ENCODE peak calls at places on chromosomes 12 and 14, in ten cellular contexts. H, P, O, S, I, C, L, Y, E and G are unnamed samples.

GRCh38 chr12:54586620-54587019 is 1.8 kb downstream of the PPP1R1A start:
- DNase-seq in H (no peak), P (no peak), O (no peak), S (no peak), I (no peak), C (no peak), L (no peak), Y (no peak), E (no peak), G (no peak)

GRCh38 chr12:109726511-109727038 is 12.9 kb downstream of the FAM222A start:
- DNase-seq in H (no peak), P (no peak), O (no peak), S (no peak), I (no peak), C (peak; percentile 25), L (no peak), Y (no peak), E (no peak), G (no peak)

GRCh38 chr12:53123578-53124351 is 20.5 kb downstream of the SOAT2 start:
- DNase-seq in H (peak; percentile 58), P (no peak), O (no peak), S (no peak), I (no peak), C (no peak), L (no peak), Y (no peak), E (no peak), G (no peak)

GRCh38 chr12:68560823-68561422 is 49.8 kb upstream of the RAP1B start:
- DNase-seq in H (peak; percentile 27), P (no peak), O (no peak), S (no peak), I (no peak), C (no peak), L (no peak), Y (no peak), E (no peak), G (no peak)

GRCh38 chr12:94710933-94711332 is 60.6 kb upstream of the TMCC3 start:
- DNase-seq in H (peak; percentile 4), P (no peak), O (no peak), S (no peak), I (no peak), C (no peak), L (no peak), Y (peak; percentile 25), E (peak; percentile 29), G (no peak)

GRCh38 chr14:74630881-74631690 is 19.0 kb upstream of the LTBP2 start:
- DNase-seq in H (peak; percentile 69), P (no peak), O (peak; percentile 43), S (no peak), I (no peak), C (no peak), L (no peak), Y (no peak), E (no peak), G (no peak)

GRCh38 chr12:82672811-82673495 is 13.8 kb upstream of the TMTC2 start:
- DNase-seq in H (no peak), P (no peak), O (no peak), S (no peak), I (no peak), C (no peak), L (no peak), Y (no peak), E (no peak), G (no peak)

GRCh38 chr12:49059063-49059384 is 1.6 kb downstream of the KMT2D start:
- DNase-seq in H (no peak), P (no peak), O (no peak), S (no peak), I (no peak), C (no peak), L (no peak), Y (no peak), E (no peak), G (no peak)

DNA sequence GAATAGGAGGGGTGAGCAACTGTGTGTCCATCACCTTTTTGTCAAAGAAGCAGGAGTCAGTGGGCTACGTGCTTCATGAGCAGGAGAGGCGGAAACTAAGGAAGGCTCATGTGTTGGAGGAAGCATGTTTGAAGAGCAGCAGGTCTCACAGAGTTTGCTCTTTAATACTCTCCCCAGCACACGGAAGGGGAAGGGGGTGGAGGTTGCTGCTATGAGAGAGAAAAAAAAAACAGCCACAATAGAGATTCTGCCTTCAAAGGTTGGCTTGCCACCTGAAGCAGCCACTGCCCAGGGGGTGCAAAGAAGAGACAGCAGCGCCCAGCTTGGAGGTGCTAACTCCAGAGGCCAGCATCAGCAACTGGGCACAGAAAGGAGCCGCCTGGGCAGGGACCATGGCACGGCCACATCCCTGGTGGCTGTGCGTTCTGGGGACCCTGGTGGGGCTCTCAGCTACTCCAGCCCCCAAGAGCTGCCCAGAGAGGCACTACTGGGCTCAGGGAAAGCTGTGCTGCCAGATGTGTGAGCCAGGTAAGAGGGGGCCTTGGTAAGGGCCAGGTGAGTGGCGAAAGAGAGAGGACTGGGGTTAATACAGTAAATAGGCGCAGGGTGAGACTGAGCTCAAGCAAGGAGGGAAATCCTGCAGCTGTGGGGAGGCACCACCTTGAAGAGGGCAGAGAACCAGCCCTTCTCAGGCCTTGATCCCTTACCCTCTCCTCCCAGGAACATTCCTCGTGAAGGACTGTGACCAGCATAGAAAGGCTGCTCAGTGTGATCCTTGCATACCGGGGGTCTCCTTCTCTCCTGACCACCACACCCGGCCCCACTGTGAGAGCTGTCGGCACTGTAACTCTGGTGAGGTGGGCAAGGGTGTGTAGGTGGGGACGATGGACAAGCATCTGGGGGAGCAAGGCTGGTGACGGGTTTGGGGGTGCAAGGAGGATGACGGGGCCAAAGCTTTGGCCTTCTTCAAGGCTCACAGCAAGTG is at the start of gene CD27:
- DNase-seq in H (no peak), P (no peak), O (no peak), S (no peak), I (no peak), C (no peak), L (no peak), Y (no peak), E (no peak), G (no peak)
- TF ChIP-seq POLR2A in H (no peak), P (no peak), O (no peak), S (no peak), I (no peak), C (no peak), L (peak; percentile 56), Y (no peak), E (no peak), G (no peak)

GRCh38 chr14:59346796-59347510 is 118.2 kb downstream of the GPR135 start:
- DNase-seq in H (peak; percentile 52), P (no peak), O (no peak), S (no peak), I (no peak), C (no peak), L (no peak), Y (no peak), E (no peak), G (no peak)

GRCh38 chr14:59346329-59346728 is 118.9 kb downstream of the GPR135 start:
- DNase-seq in H (no peak), P (no peak), O (no peak), S (no peak), I (no peak), C (no peak), L (no peak), Y (no peak), E (no peak), G (no peak)

GRCh38 chr14:59342516-59343484 is 122.4 kb downstream of the GPR135 start:
- DNase-seq in H (no peak), P (no peak), O (no peak), S (no peak), I (no peak), C (peak; percentile 68), L (no peak), Y (no peak), E (no peak), G (no peak)

GRCh38 chr14:59343585-59343984 is 121.6 kb downstream of the GPR135 start:
- DNase-seq in H (no peak), P (no peak), O (no peak), S (no peak), I (no peak), C (peak; percentile 56), L (no peak), Y (no peak), E (no peak), G (no peak)

DNA sequence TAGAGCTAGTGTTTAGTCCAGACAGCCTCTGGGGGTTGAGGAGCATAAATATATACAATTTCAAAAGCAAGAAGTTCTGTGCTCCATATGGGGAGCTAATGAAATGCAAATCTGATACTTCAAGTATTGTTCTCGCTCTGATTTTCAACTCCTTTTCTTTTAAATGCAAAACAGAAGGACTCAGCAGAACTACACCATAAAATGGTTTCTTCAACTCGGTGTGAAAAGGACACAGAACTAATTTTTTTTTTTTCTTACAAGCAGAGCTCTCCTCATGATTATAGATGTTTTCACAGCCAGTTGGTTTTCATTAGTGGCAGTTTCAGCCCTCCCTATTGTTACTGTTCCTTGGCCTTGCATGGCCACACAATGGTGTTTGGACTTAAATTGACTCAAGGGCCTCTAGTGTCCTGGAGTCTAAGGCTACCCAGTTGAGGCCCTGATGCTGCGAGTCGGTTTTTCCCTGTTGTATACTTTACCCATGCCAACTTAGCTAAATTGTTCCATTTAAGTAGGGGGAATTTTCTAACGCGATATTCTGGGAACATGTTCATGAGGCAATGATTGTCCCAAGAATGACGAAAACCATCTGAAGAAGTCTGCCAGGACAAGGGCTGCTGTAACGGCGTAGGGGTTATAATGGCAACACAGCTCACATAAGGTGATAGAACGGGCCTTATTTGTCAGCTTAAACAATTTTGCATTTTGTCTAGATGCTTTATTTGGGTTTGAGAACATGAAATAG is 120.3 kb downstream of the GPR135 start:
- DNase-seq in H (no peak), P (no peak), O (no peak), S (no peak), I (no peak), C (no peak), L (no peak), Y (no peak), E (no peak), G (no peak)
- TF ChIP-seq CTCF in H (no peak), P (no peak), O (no peak), S (no peak), I (no peak), C (no peak), L (no peak), Y (no peak), E (no peak), G (no peak)

DNA sequence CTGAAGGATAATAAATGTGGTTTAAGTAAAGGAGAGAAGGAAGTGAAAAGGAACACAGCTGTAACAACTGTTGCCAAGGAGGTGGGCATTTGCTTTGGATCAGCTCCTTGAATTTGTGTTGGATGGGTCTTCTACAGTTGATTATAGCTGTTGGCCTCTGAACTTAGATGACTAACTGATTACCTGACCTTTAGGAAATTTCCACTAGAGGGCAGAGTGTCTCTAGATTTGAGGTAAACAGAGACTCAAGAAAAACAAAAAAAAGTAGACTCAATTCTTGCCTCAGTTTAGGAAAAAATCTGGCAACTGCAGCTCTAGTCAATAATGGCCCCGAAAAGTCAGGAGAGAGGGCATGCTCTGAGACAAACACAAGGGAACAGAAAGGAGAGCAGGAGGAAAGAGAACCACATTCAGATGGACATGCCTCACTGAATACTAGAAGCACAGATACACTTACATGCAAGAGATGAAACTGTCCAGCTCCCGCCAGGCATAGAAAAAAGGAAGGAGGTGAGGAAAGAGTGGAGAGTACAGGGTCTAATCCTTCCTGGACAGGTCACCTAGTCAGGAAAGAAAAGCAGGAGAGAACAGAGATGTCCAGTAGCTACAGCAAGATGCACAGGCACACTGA is 20.6 kb downstream of the COX14 start:
- DNase-seq in H (peak; percentile 61), P (peak; percentile 28), O (no peak), S (no peak), I (no peak), C (no peak), L (no peak), Y (no peak), E (no peak), G (no peak)
- TF ChIP-seq POLR2A in H (no peak), P (no peak), O (no peak), S (no peak), I (no peak), C (no peak), L (no peak), Y (no peak), E (no peak), G (no peak)

GRCh38 chr12:100987552-100988277 is 193.1 kb downstream of the ANO4 start:
- DNase-seq in H (peak; percentile 70), P (no peak), O (no peak), S (no peak), I (peak; percentile 19), C (no peak), L (peak; percentile 83), Y (peak; percentile 28), E (peak; percentile 51), G (no peak)
- TF ChIP-seq CTCF in H (peak; percentile 55), P (no peak), O (no peak), S (no peak), I (peak; percentile 16), C (no peak), L (peak; percentile 51), Y (peak; percentile 39), E (peak; percentile 28), G (no peak)